ENCODE peak calls at places on chromosomes 3 and 15, in seven cellular contexts. D is lung microvascular endothelial cell; E is NCI-H460; H is NCI-H345; N is stimulated activated effector memory CD8-positive, alpha-beta T cell treated with anti-CD3 and anti-CD28 coated beads, Interleukin-12 subunit alpha, Interleukin-12 subunit beta, amount 100 ng/mL, for 72 hours; V is Right ventricle myocardium superior; P is AG04449. J is an unnamed sample.

GRCh38 chr3:189013224-189013888 is 158.4 kb upstream of the TPRG1 start:
- DNase-seq in D (no peak), E (no peak), H (no peak), N (no peak), V (no peak), P (no peak), J (no peak)

GRCh38 chr15:90203473-90203872 is 2.3 kb downstream of the SEMA4B start:
- DNase-seq in D (no peak), E (no peak), H (no peak), N (no peak), V (no peak), P (no peak), J (no peak)

GRCh38 chr15:100108346-100108745 is 233.4 kb downstream of the ADAMTS17 start:
- DNase-seq in D (no peak), E (no peak), H (no peak), N (no peak), V (no peak), P (no peak), J (no peak)

GRCh38 chr15:90039996-90040395 is 38.9 kb downstream of the ZNF710 start:
- DNase-seq in D (no peak), E (no peak), H (no peak), N (no peak), V (peak), P (no peak), J (no peak)

GRCh38 chr3:187765342-187765741 is 20.1 kb upstream of the BCL6 start:
- DNase-seq in D (peak), E (no peak), H (no peak), N (no peak), V (no peak), P (no peak), J (no peak)

GRCh38 chr3:47420511-47421484 is 40.0 kb downstream of the PTPN23 start:
- DNase-seq in D (peak), E (peak), H (peak), N (peak), V (peak), P (peak), J (peak)

GRCh38 chr15:40930430-40931299 is 1.5 kb downstream of the DLL4 start:
- DNase-seq in D (peak), E (peak), H (peak), N (peak), V (peak), P (no peak), J (no peak)

GRCh38 chr3:124985358-124985757 is 50.8 kb upstream of the MUC13 start:
- DNase-seq in D (peak), E (peak), H (no peak), N (no peak), V (no peak), P (peak), J (no peak)

GRCh38 chr15:98658831-98659699 is 10.7 kb downstream of the IGF1R start:
- DNase-seq in D (peak), E (peak), H (peak), N (no peak), V (no peak), P (no peak), J (no peak)

GRCh38 chr3:126858401-126858800 is 124.5 kb upstream of the PLXNA1 start:
- DNase-seq in D (no peak), E (no peak), H (peak), N (no peak), V (no peak), P (no peak), J (no peak)

GRCh38 chr15:68783226-68784054 is 37.3 kb downstream of the ANP32A start:
- DNase-seq in D (peak), E (peak), H (no peak), N (peak), V (peak), P (no peak), J (no peak)

GRCh38 chr15:101138913-101139880 is 112.7 kb downstream of the CHSY1 start:
- DNase-seq in D (no peak), E (no peak), H (peak), N (no peak), V (no peak), P (no peak), J (no peak)

GRCh38 chr15:100570282-100570681 is 31.7 kb downstream of the LINS1 start:
- DNase-seq in D (no peak), E (no peak), H (no peak), N (no peak), V (no peak), P (no peak), J (no peak)

GRCh38 chr3:69081583-69082262 is 1.6 kb upstream of the UBA3 start:
- DNase-seq in D (peak), E (peak), H (no peak), N (no peak), V (no peak), P (no peak), J (no peak)

GRCh38 chr3:107861422-107861821 is 229.4 kb downstream of the CD47 start:
- DNase-seq in D (no peak), E (no peak), H (no peak), N (no peak), V (no peak), P (no peak), J (no peak)

GRCh38 chr3:197300361-197300760 is 1.9 kb upstream of the DLG1 start:
- DNase-seq in D (no peak), E (no peak), H (no peak), N (no peak), V (no peak), P (no peak), J (no peak)

GRCh38 chr15:56327721-56328502 is 37.3 kb upstream of the TEX9 start:
- DNase-seq in D (no peak), E (no peak), H (no peak), N (no peak), V (no peak), P (no peak), J (no peak)

GRCh38 chr3:44444437-44444836 is 33.0 kb downstream of the ZNF445 start:
- DNase-seq in D (no peak), E (no peak), H (no peak), N (no peak), V (no peak), P (no peak), J (no peak)

GRCh38 chr3:149969110-149969944 is 1.4 kb downstream of the PFN2 start:
- DNase-seq in D (peak), E (peak), H (peak), N (no peak), V (no peak), P (peak), J (peak)

GRCh38 chr3:129592362-129593150 is 13.9 kb downstream of the PLXND1 start:
- DNase-seq in D (peak), E (no peak), H (no peak), N (no peak), V (peak), P (no peak), J (no peak)

GRCh38 chr15:58724471-58724870 is 25.0 kb downstream of the ADAM10 start:
- DNase-seq in D (no peak), E (no peak), H (peak), N (no peak), V (no peak), P (no peak), J (no peak)

GRCh38 chr3:119418641-119419040 is 44.8 kb downstream of the TMEM39A start:
- DNase-seq in D (peak), E (no peak), H (no peak), N (no peak), V (no peak), P (peak), J (no peak)

GRCh38 chr15:45287400-45287799 is 35.4 kb downstream of the SLC28A2 start:
- DNase-seq in D (no peak), E (no peak), H (no peak), N (no peak), V (no peak), P (no peak), J (no peak)

GRCh38 chr3:41317718-41318117 is 118.4 kb downstream of the CTNNB1 start:
- DNase-seq in D (peak), E (no peak), H (no peak), N (no peak), V (no peak), P (peak), J (no peak)

GRCh38 chr3:139280027-139280671 is 63.7 kb upstream of the MRPS22 start:
- DNase-seq in D (no peak), E (no peak), H (no peak), N (no peak), V (no peak), P (no peak), J (no peak)

GRCh38 chr3:64303401-64303800 is 78.1 kb upstream of the PRICKLE2 start:
- DNase-seq in D (no peak), E (no peak), H (no peak), N (no peak), V (no peak), P (no peak), J (no peak)

GRCh38 chr15:76566276-76566675 is 229.7 kb downstream of the ISL2 start:
- DNase-seq in D (no peak), E (peak), H (peak), N (no peak), V (no peak), P (no peak), J (no peak)

J was measured in glomerular endothelial cell.